ENCODE peak calls at places on chromosomes 2 and 18, in four cellular contexts. C is spleen, R is H1, V is GM12878. L is an unnamed sample. For H3K36me3, the result is how much of the 10 kb centered on the place peaks cover.

GRCh38 chr2:36770542-36771287 is 74.2 kb downstream of the VIT start:
- DNase-seq in C (peak), R (peak), V (no peak), L (peak)

GRCh38 chr2:128279786-128280701 is 38.6 kb downstream of the HS6ST1 start:
- DNase-seq in C (peak), R (no peak), V (no peak), L (no peak)

GRCh38 chr2:39665811-39666488 is at the start of gene TMEM178A:
- DNase-seq in C (peak), R (no peak), V (no peak), L (no peak)

GRCh38 chr2:226756131-226756530 is 43.5 kb downstream of the IRS1 start:
- DNase-seq in C (no peak), R (no peak), V (no peak), L (peak)

GRCh38 chr18:35451032-35451431 is 46.7 kb downstream of the INO80C start:
- DNase-seq in C (no peak), R (no peak), V (no peak), L (no peak)

GRCh38 chr2:225006730-225007129 is 35.5 kb downstream of the DOCK10 start:
- DNase-seq in C (no peak), R (no peak), V (no peak), L (no peak)

GRCh38 chr18:48872234-48873145 is 78.3 kb downstream of the SMAD7 start:
- DNase-seq in C (no peak), R (no peak), V (no peak), L (no peak)

GRCh38 chr2:133586978-133587377 is 18.7 kb upstream of the NCKAP5 start:
- DNase-seq in C (no peak), R (no peak), V (no peak), L (no peak)

GRCh38 chr2:31397099-31397498 is 17.4 kb downstream of the XDH start:
- DNase-seq in C (no peak), R (no peak), V (no peak), L (no peak)

GRCh38 chr2:128422571-128422970 is 103.9 kb upstream of the HS6ST1 start:
- DNase-seq in C (peak), R (no peak), V (no peak), L (no peak)

GRCh38 chr2:50902365-50902764 is 129.6 kb downstream of the NRXN1 start:
- DNase-seq in C (no peak), R (no peak), V (no peak), L (no peak)

GRCh38 chr18:23856466-23857175 is 157.9 kb upstream of the TTC39C start:
- DNase-seq in C (no peak), R (no peak), V (no peak), L (no peak)

GRCh38 chr2:144239726-144240125 is 280.2 kb downstream of the ZEB2 start:
- DNase-seq in C (no peak), R (no peak), V (no peak), L (no peak)

GRCh38 chr18:31702449-31702848 is 18.1 kb upstream of the B4GALT6 start:
- DNase-seq in C (no peak), R (no peak), V (no peak), L (no peak)

GRCh38 chr2:107635883-107636282 is 190.8 kb upstream of the RGPD4 start:
- DNase-seq in C (no peak), R (no peak), V (no peak), L (no peak)

GRCh38 chr18:74115046-74115445 is 32.6 kb downstream of the FBXO15 start:
- DNase-seq in C (peak), R (no peak), V (no peak), L (no peak)

GRCh38 chr2:127197475-127198385 is 22.4 kb downstream of the CYP27C1 start:
- DNase-seq in C (peak), R (no peak), V (peak), L (no peak)

GRCh38 chr2:136286423-136286822 is 168.5 kb upstream of the CXCR4 start:
- DNase-seq in C (no peak), R (no peak), V (no peak), L (no peak)

GRCh38 chr18:6949800-6950586 is 167.6 kb downstream of the LAMA1 start:
- DNase-seq in C (no peak), R (no peak), V (no peak), L (no peak)

GRCh38 chr2:234954551-234954992 is 2.8 kb downstream of the SH3BP4 start:
- DNase-seq in C (peak), R (no peak), V (no peak), L (no peak)

GRCh38 chr2:239308696-239309397 is 92.0 kb downstream of the HDAC4 start:
- DNase-seq in C (peak), R (no peak), V (no peak), L (no peak)

GRCh38 chr2:62381672-62382071 is 124.3 kb downstream of the TMEM17 start:
- DNase-seq in C (no peak), R (no peak), V (no peak), L (no peak)

GRCh38 chr2:17635007-17635406 is 94.5 kb downstream of the VSNL1 start:
- DNase-seq in C (no peak), R (no peak), V (no peak), L (no peak)

GRCh38 chr2:37573406-37573805 is 98.0 kb downstream of the CDC42EP3 start:
- DNase-seq in C (no peak), R (no peak), V (no peak), L (no peak)

GRCh38 chr2:120012363-120012762 is 514 bp upstream of the EPB41L5 start:
- DNase-seq in C (no peak), R (no peak), V (no peak), L (peak)

GRCh38 chr18:59835656-59836379 is 64.0 kb upstream of the PMAIP1 start:
- DNase-seq in C (no peak), R (no peak), V (no peak), L (no peak)

GRCh38 chr2:56729212-56729611 is 545.4 kb downstream of the CCDC85A start:
- DNase-seq in C (no peak), R (no peak), V (no peak), L (no peak)

GRCh38 chr2:28904295-28904694 is 9.8 kb downstream of the WDR43 start:
- DNase-seq in C (no peak), R (no peak), V (no peak), L (no peak)

GRCh38 chr2:177165731-177166711 is 46.6 kb upstream of the HNRNPA3 start:
- DNase-seq in C (no peak), R (no peak), V (peak), L (no peak)

GRCh38 chr2:172539767-172540166 is 16.1 kb upstream of the PDK1 start:
- DNase-seq in C (no peak), R (no peak), V (no peak), L (no peak)

DNA sequence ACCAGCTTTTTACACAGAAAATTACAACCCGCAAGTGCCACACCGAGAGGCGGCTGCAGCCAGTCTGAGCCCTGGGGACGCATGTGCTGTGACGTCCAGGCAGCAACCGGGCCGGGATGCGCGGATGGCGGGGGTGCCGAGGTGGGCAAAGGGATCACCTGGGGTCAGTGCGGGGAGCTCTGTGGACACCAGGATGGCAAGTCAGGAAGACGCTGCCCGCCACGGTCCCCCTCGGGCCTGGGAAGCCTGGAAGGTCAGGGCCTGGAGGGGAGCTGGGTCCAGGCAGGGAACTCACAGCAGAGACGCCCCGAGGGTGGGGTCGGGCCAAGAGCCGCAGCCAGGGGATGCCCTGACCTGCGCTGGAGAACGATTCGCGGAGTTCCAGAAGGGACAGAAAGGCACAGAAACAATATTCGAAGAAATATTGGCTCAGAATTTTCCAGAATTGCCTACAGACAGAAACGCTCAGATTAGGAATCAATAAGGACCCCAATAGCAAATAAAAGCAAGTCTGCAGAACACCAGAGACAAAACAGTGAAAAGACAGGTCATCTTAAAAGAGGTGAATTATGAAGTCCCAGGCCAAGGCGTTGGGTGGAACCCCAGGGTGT is 11.7 kb upstream of the KIF1A start:
- DNase-seq in C (peak), R (no peak), V (no peak), L (no peak)
- TF ChIP-seq CTCF in C (no peak), R (no peak), V (no peak), L (no peak)

GRCh38 chr2:142868281-142868762 is 9.1 kb upstream of the KYNU start:
- DNase-seq in C (peak), R (no peak), V (no peak), L (no peak)
- TF ChIP-seq POLR2AphosphoS5 in C (peak), R (no peak), V (no peak), L (no peak)

GRCh38 chr2:9356336-9356735 is 67.0 kb downstream of the ITGB1BP1 start:
- DNase-seq in C (no peak), R (no peak), V (no peak), L (no peak)
- H3K36me3 ChIP-seq in C (under half), R (under half), V (under half), L (half or more)

GRCh38 chr2:175366814-175367213 is 185.3 kb upstream of the ATP5MC3 start:
- DNase-seq in C (no peak), R (peak), V (peak), L (no peak)
- TF ChIP-seq CTCF in C (no peak), R (peak), V (peak), L (peak)